ENCODE peak calls at places on chromosomes 12 and 14, in four cellular contexts. One of them, this sample, is unnamed.

GRCh38 chr12:75672212-75672611 is 160.8 kb upstream of the KRR1 start:
- DNase-seq in WTC11: no peak
- DNase-seq in HepG2: no peak
- DNase-seq in GM12878: no peak
- DNase-seq in this sample: no peak

GRCh38 chr12:96419576-96420254 is 19.5 kb upstream of the CDK17 start:
- DNase-seq in WTC11: no peak
- DNase-seq in HepG2: no peak
- DNase-seq in GM12878: peak
- DNase-seq in this sample: no peak

GRCh38 chr12:31536672-31537071 is 54.3 kb downstream of the DENND5B start:
- DNase-seq in WTC11: no peak
- DNase-seq in HepG2: no peak
- DNase-seq in GM12878: no peak
- DNase-seq in this sample: no peak

GRCh38 chr14:91142214-91142668 is 28.4 kb downstream of the DGLUCY start:
- DNase-seq in WTC11: no peak
- DNase-seq in HepG2: no peak
- DNase-seq in GM12878: peak
- DNase-seq in this sample: no peak

GRCh38 chr14:64474698-64475097 is 9.4 kb downstream of the AKAP5 start:
- DNase-seq in WTC11: no peak
- DNase-seq in HepG2: no peak
- DNase-seq in GM12878: no peak
- DNase-seq in this sample: no peak

GRCh38 chr14:91311284-91311662 is 66.8 kb upstream of the GPR68 start:
- DNase-seq in WTC11: no peak
- DNase-seq in HepG2: no peak
- DNase-seq in GM12878: no peak
- DNase-seq in this sample: no peak

GRCh38 chr14:74557691-74558090 is 54.3 kb downstream of the LTBP2 start:
- DNase-seq in WTC11: no peak
- DNase-seq in HepG2: no peak
- DNase-seq in GM12878: no peak
- DNase-seq in this sample: no peak

GRCh38 chr12:40566246-40566645 is 126.0 kb upstream of the CNTN1 start:
- DNase-seq in WTC11: no peak
- DNase-seq in HepG2: no peak
- DNase-seq in GM12878: no peak
- DNase-seq in this sample: no peak

GRCh38 chr12:70885952-70886351 is 34.6 kb downstream of the PTPRR start:
- DNase-seq in WTC11: no peak
- DNase-seq in HepG2: no peak
- DNase-seq in GM12878: no peak
- DNase-seq in this sample: no peak

GRCh38 chr14:68020999-68021663 is 201.6 kb downstream of the RAD51B start:
- DNase-seq in WTC11: no peak
- DNase-seq in HepG2: no peak
- DNase-seq in GM12878: peak
- DNase-seq in this sample: no peak

GRCh38 chr12:62581288-62582064 is 114.8 kb downstream of the MON2 start:
- DNase-seq in WTC11: no peak
- DNase-seq in HepG2: peak
- DNase-seq in GM12878: no peak
- DNase-seq in this sample: peak

GRCh38 chr12:5094550-5094949 is 50.9 kb downstream of the KCNA5 start:
- DNase-seq in WTC11: no peak
- DNase-seq in HepG2: no peak
- DNase-seq in GM12878: no peak
- DNase-seq in this sample: no peak

GRCh38 chr14:40599726-40600125 is 1007.0 kb upstream of the LRFN5 start:
- DNase-seq in WTC11: no peak
- DNase-seq in HepG2: no peak
- DNase-seq in GM12878: no peak
- DNase-seq in this sample: no peak

GRCh38 chr14:93764211-93764659 is 24.1 kb downstream of the PRIMA1 start:
- DNase-seq in WTC11: no peak
- DNase-seq in HepG2: no peak
- DNase-seq in GM12878: no peak
- DNase-seq in this sample: no peak

GRCh38 chr12:24696800-24697199 is 252.1 kb downstream of the BCAT1 start:
- DNase-seq in WTC11: no peak
- DNase-seq in HepG2: no peak
- DNase-seq in GM12878: no peak
- DNase-seq in this sample: no peak

GRCh38 chr14:51410846-51411245 is 170.8 kb downstream of the TMX1 start:
- DNase-seq in WTC11: no peak
- DNase-seq in HepG2: no peak
- DNase-seq in GM12878: no peak
- DNase-seq in this sample: no peak

GRCh38 chr12:120013659-120014380 is 24.8 kb downstream of the BICDL1 start:
- DNase-seq in WTC11: no peak
- DNase-seq in HepG2: peak
- DNase-seq in GM12878: peak
- DNase-seq in this sample: peak

GRCh38 chr14:69612014-69612758 is 790 bp downstream of the SUSD6 start:
- DNase-seq in WTC11: peak
- DNase-seq in HepG2: no peak
- DNase-seq in GM12878: no peak
- DNase-seq in this sample: peak

GRCh38 chr12:51812871-51813270 is 35.6 kb downstream of the FIGNL2 start:
- DNase-seq in WTC11: no peak
- DNase-seq in HepG2: no peak
- DNase-seq in GM12878: no peak
- DNase-seq in this sample: no peak
- TF ChIP-seq TCF7 in WTC11: no peak
- TF ChIP-seq TCF7 in HepG2: no peak
- TF ChIP-seq TCF7 in GM12878: no peak
- TF ChIP-seq TCF7 in this sample: no peak

GRCh38 chr14:100425454-100425814 is 102.3 kb downstream of the SLC25A47 start:
- DNase-seq in WTC11: no peak
- DNase-seq in HepG2: no peak
- DNase-seq in GM12878: no peak
- DNase-seq in this sample: no peak

GRCh38 chr14:100423421-100424010 is 100.4 kb downstream of the SLC25A47 start:
- DNase-seq in WTC11: no peak
- DNase-seq in HepG2: no peak
- DNase-seq in GM12878: no peak
- DNase-seq in this sample: peak

GRCh38 chr14:100421756-100422470 is 98.8 kb downstream of the SLC25A47 start:
- DNase-seq in WTC11: no peak
- DNase-seq in HepG2: no peak
- DNase-seq in GM12878: no peak
- DNase-seq in this sample: no peak

GRCh38 chr14:100424504-100425453 is 101.6 kb downstream of the SLC25A47 start:
- DNase-seq in WTC11: no peak
- DNase-seq in HepG2: no peak
- DNase-seq in GM12878: no peak
- DNase-seq in this sample: no peak

DNA sequence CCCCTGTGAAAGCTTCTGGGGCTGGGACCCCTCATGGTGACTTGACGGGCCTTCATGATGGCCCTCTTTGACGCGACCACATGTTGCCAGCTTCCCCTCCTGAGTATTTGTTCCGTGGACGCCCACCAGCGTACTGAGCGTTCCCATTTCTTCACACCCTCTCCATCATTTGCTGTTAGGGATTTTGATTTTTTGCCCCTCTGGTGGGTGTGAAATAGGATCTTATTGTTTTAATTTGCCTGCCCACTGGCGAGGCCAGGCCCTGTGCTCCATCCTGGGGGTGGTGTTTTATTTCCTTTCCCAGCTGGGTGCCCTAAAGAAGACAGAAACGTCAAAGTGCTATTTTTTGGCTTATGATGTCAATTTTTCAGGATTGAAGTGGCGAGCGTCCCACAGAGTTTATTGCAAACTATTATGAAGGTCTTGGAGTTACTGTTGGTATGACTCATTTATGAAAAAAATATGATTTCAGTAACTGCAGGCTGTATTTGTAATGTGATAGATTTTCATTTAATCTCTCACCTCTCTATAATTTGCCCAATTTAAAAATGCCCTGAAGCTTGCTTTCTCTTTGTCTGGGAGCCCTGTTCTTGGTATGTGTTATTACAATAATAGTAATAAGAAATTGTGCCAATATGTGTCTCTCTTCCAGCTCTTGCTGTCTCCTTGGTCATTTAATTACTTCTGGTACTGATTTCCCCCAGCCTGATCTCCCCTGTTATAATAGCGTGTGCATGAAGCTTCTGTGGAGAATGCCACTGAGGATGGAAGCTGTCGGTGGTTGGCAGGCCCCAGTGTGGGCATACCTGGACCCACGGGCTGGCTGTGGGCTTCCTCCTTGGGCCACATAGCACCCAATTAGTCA is 99.6 kb downstream of the SLC25A47 start:
- DNase-seq in WTC11: no peak
- DNase-seq in HepG2: no peak
- DNase-seq in GM12878: no peak
- DNase-seq in this sample: no peak
- TF ChIP-seq TCF7 in WTC11: no peak
- TF ChIP-seq TCF7 in HepG2: no peak
- TF ChIP-seq TCF7 in GM12878: no peak
- TF ChIP-seq TCF7 in this sample: no peak

DNA sequence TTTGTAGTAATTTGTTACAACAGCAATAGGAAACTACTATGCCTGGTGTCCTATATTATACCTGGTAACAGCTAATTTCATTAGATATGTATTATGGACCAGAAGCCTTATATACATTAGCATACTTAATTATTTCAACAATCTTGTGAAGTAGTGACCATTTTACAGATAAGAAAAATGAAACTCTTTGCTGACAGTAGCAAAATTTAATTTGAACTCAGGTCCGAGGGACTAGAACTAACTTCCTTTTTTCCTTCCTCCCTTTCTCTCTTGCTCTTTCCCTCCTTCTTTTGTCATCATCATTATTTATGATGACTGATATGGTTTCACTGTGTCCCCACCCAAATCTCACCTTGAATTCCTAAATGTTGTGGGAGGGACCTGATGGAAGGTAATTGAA is 482.0 kb downstream of the SNAPC1 start:
- DNase-seq in WTC11: no peak
- DNase-seq in HepG2: no peak
- DNase-seq in GM12878: no peak
- DNase-seq in this sample: no peak
- TF ChIP-seq TCF7 in WTC11: no peak
- TF ChIP-seq TCF7 in HepG2: no peak
- TF ChIP-seq TCF7 in GM12878: no peak
- TF ChIP-seq TCF7 in this sample: no peak

GRCh38 chr12:3493225-3494049 is 2.4 kb downstream of the PRMT8 start:
- DNase-seq in WTC11: peak
- DNase-seq in HepG2: no peak
- DNase-seq in GM12878: no peak
- DNase-seq in this sample: no peak

GRCh38 chr12:3492868-3493224 is 1.8 kb downstream of the PRMT8 start:
- DNase-seq in WTC11: no peak
- DNase-seq in HepG2: no peak
- DNase-seq in GM12878: no peak
- DNase-seq in this sample: no peak

GRCh38 chr12:3491938-3492867 is 1.2 kb downstream of the PRMT8 start:
- DNase-seq in WTC11: peak
- DNase-seq in HepG2: peak
- DNase-seq in GM12878: no peak
- DNase-seq in this sample: peak

GRCh38 chr12:3489057-3489456 is 1.9 kb upstream of the PRMT8 start:
- DNase-seq in WTC11: no peak
- DNase-seq in HepG2: no peak
- DNase-seq in GM12878: no peak
- DNase-seq in this sample: no peak

DNA sequence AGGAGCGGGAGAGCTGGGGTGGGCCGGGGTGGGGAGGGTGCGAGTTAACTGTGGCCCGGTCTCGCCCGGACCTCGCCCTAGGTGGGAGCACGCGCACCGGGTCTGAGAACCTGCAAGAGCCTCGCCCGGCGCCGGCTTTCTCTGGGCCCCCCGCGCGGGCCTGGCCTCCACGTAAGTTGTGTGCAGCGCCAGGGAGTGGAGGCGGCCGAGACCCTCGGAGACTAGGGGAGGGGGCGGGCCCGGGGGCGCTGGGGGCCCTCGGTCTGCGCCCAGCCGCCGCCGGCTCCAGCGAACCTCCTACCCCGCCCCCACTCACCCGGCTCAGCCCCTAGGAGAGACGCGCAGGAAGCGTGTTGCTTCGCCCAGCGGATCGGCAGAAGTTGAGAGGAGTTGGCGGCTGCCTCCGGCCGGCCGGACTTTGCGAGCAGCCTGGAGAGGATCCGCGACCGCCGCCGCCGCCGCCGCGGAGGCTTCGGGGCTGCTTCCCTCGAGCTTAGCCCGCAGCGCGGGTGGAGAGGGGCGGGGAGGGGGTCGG is at the start of gene PRMT8:
- DNase-seq in WTC11: peak
- DNase-seq in HepG2: no peak
- DNase-seq in GM12878: no peak
- DNase-seq in this sample: no peak
- TF ChIP-seq TCF7 in WTC11: no peak
- TF ChIP-seq TCF7 in HepG2: no peak
- TF ChIP-seq TCF7 in GM12878: no peak
- TF ChIP-seq TCF7 in this sample: no peak

GRCh38 chr14:75660630-75661498 is at the start of the genes ERG28 and TTLL5:
- DNase-seq in WTC11: peak
- DNase-seq in HepG2: peak
- DNase-seq in GM12878: peak
- DNase-seq in this sample: peak

GRCh38 chr14:75662966-75663365 is 1.9 kb downstream of the TTLL5 start:
- DNase-seq in WTC11: no peak
- DNase-seq in HepG2: no peak
- DNase-seq in GM12878: no peak
- DNase-seq in this sample: no peak

GRCh38 chr14:75660238-75660629 is 442 bp downstream of the ERG28 start:
- DNase-seq in WTC11: no peak
- DNase-seq in HepG2: no peak
- DNase-seq in GM12878: no peak
- DNase-seq in this sample: no peak

GRCh38 chr14:75658957-75659356 is 1.7 kb downstream of the ERG28 start:
- DNase-seq in WTC11: no peak
- DNase-seq in HepG2: no peak
- DNase-seq in GM12878: no peak
- DNase-seq in this sample: no peak

DNA sequence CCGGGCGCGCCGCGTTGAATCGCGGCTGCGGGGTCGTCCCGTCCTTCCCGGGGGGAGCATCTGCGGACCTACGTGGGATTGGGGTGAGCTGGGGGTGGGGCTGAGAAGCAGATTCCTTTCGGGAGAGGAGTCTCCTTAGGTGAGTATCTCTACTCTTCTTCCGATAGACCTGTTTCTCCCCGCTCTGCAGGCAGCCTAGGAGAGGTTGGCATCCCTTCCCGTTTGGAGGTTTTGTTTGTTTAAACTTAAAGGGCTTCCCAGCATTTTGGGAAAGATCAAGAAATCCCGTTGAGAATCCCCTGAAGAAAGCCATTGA is 411 bp downstream of the TTLL5 start:
- DNase-seq in WTC11: no peak
- DNase-seq in HepG2: no peak
- DNase-seq in GM12878: no peak
- DNase-seq in this sample: no peak
- TF ChIP-seq TCF7 in WTC11: no peak
- TF ChIP-seq TCF7 in HepG2: no peak
- TF ChIP-seq TCF7 in GM12878: no peak
- TF ChIP-seq TCF7 in this sample: no peak

This sample was measured in K562.